ENCODE peak calls at places on chromosomes 16 and 17, in nine cellular contexts. One of them, this sample, is unnamed.

GRCh38 chr16:66979011-66979717 is 9.2 kb upstream of the CES4A start:
- DNase-seq in occipital lobe: no peak
- DNase-seq in PC-3: no peak
- DNase-seq in DMS153: no peak
- DNase-seq in Peyer's patch: no peak
- DNase-seq in T-helper 17 cell: no peak
- DNase-seq in nucleus accumbens: no peak
- DNase-seq in neural progenitor cell: no peak
- DNase-seq in testis: peak; percentile 56
- DNase-seq in this sample: no peak

GRCh38 chr16:28097500-28097899 is 34.0 kb upstream of the GSG1L start:
- DNase-seq in DMS153: no peak
- DNase-seq in testis: no peak
- DNase-seq in Peyer's patch: no peak
- DNase-seq in neural progenitor cell: no peak
- DNase-seq in nucleus accumbens: no peak
- DNase-seq in PC-3: no peak
- DNase-seq in T-helper 17 cell: no peak
- DNase-seq in occipital lobe: no peak
- DNase-seq in this sample: no peak

GRCh38 chr16:79176987-79177386 is 423.6 kb downstream of the MAF start:
- DNase-seq in T-helper 17 cell: no peak
- DNase-seq in testis: no peak
- DNase-seq in DMS153: no peak
- DNase-seq in neural progenitor cell: no peak
- DNase-seq in occipital lobe: no peak
- DNase-seq in nucleus accumbens: no peak
- DNase-seq in Peyer's patch: no peak
- DNase-seq in PC-3: no peak
- DNase-seq in this sample: no peak

GRCh38 chr17:954431-955164 is 25.0 kb downstream of the NXN start:
- DNase-seq in T-helper 17 cell: no peak
- DNase-seq in nucleus accumbens: no peak
- DNase-seq in occipital lobe: no peak
- DNase-seq in PC-3: no peak
- DNase-seq in Peyer's patch: no peak
- DNase-seq in testis: no peak
- DNase-seq in neural progenitor cell: no peak
- DNase-seq in DMS153: no peak
- DNase-seq in this sample: peak; percentile 38

GRCh38 chr17:5950871-5951270 is 119.3 kb upstream of the WSCD1 start:
- DNase-seq in PC-3: no peak
- DNase-seq in DMS153: no peak
- DNase-seq in Peyer's patch: no peak
- DNase-seq in testis: no peak
- DNase-seq in nucleus accumbens: no peak
- DNase-seq in T-helper 17 cell: no peak
- DNase-seq in neural progenitor cell: peak; percentile 16
- DNase-seq in occipital lobe: no peak
- DNase-seq in this sample: no peak

GRCh38 chr16:31700530-31701388 is 172.8 kb upstream of the ZNF267 start:
- DNase-seq in nucleus accumbens: peak; percentile 61
- DNase-seq in occipital lobe: peak; percentile 81
- DNase-seq in PC-3: no peak
- DNase-seq in testis: peak; percentile 96
- DNase-seq in neural progenitor cell: peak; percentile 91
- DNase-seq in DMS153: peak; percentile 77
- DNase-seq in Peyer's patch: peak; percentile 97
- DNase-seq in T-helper 17 cell: peak; percentile 88
- DNase-seq in this sample: peak; percentile 81

GRCh38 chr16:50662306-50662940 is 18.7 kb downstream of the SNX20 start:
- DNase-seq in T-helper 17 cell: no peak
- DNase-seq in nucleus accumbens: no peak
- DNase-seq in Peyer's patch: no peak
- DNase-seq in PC-3: no peak
- DNase-seq in occipital lobe: no peak
- DNase-seq in neural progenitor cell: no peak
- DNase-seq in testis: no peak
- DNase-seq in DMS153: no peak
- DNase-seq in this sample: no peak

GRCh38 chr16:28989363-28989762 is 4.5 kb downstream of the LAT start:
- DNase-seq in Peyer's patch: no peak
- DNase-seq in PC-3: no peak
- DNase-seq in DMS153: no peak
- DNase-seq in T-helper 17 cell: no peak
- DNase-seq in testis: no peak
- DNase-seq in occipital lobe: no peak
- DNase-seq in nucleus accumbens: no peak
- DNase-seq in neural progenitor cell: no peak
- DNase-seq in this sample: no peak

GRCh38 chr16:72536673-72537435 is 364.9 kb upstream of the PMFBP1 start:
- DNase-seq in testis: no peak
- DNase-seq in T-helper 17 cell: no peak
- DNase-seq in DMS153: no peak
- DNase-seq in PC-3: no peak
- DNase-seq in occipital lobe: no peak
- DNase-seq in nucleus accumbens: no peak
- DNase-seq in neural progenitor cell: no peak
- DNase-seq in Peyer's patch: no peak
- DNase-seq in this sample: no peak

GRCh38 chr17:1580979-1581676 is 18.5 kb upstream of the PITPNA start:
- DNase-seq in Peyer's patch: no peak
- DNase-seq in T-helper 17 cell: no peak
- DNase-seq in neural progenitor cell: no peak
- DNase-seq in PC-3: no peak
- DNase-seq in nucleus accumbens: no peak
- DNase-seq in occipital lobe: no peak
- DNase-seq in testis: no peak
- DNase-seq in DMS153: no peak
- DNase-seq in this sample: no peak

GRCh38 chr16:80318107-80318506 is 222.7 kb upstream of the DYNLRB2 start:
- DNase-seq in nucleus accumbens: no peak
- DNase-seq in T-helper 17 cell: no peak
- DNase-seq in DMS153: no peak
- DNase-seq in Peyer's patch: no peak
- DNase-seq in occipital lobe: no peak
- DNase-seq in neural progenitor cell: no peak
- DNase-seq in testis: no peak
- DNase-seq in PC-3: no peak
- DNase-seq in this sample: no peak

GRCh38 chr16:66574081-66574480 is 5.2 kb upstream of the CMTM2 start:
- DNase-seq in PC-3: no peak
- DNase-seq in occipital lobe: no peak
- DNase-seq in testis: no peak
- DNase-seq in DMS153: no peak
- DNase-seq in T-helper 17 cell: no peak
- DNase-seq in neural progenitor cell: no peak
- DNase-seq in nucleus accumbens: no peak
- DNase-seq in Peyer's patch: no peak
- DNase-seq in this sample: no peak

GRCh38 chr16:58684354-58685083 is at the start of gene SLC38A7:
- DNase-seq in DMS153: peak; percentile 9
- DNase-seq in PC-3: peak; percentile 73
- DNase-seq in neural progenitor cell: peak; percentile 92
- DNase-seq in testis: peak; percentile 95
- DNase-seq in T-helper 17 cell: peak; percentile 57
- DNase-seq in Peyer's patch: peak; percentile 77
- DNase-seq in occipital lobe: peak; percentile 88
- DNase-seq in nucleus accumbens: peak; percentile 82
- DNase-seq in this sample: peak; percentile 94

GRCh38 chr17:65633988-65634387 is 72.5 kb upstream of the AXIN2 start:
- DNase-seq in T-helper 17 cell: no peak
- DNase-seq in occipital lobe: no peak
- DNase-seq in testis: no peak
- DNase-seq in DMS153: peak; percentile 70
- DNase-seq in neural progenitor cell: no peak
- DNase-seq in nucleus accumbens: no peak
- DNase-seq in Peyer's patch: no peak
- DNase-seq in PC-3: peak; percentile 81
- DNase-seq in this sample: no peak

This sample was measured in AG08396.